ENCODE peak calls at places on chromosomes 11 and 22, in seven cellular contexts. One of them, this sample, is unnamed.

GRCh38 chr11:73392108-73393010 is 16.2 kb downstream of the RELT start:
- DNase-seq in iris pigment epithelial cell: no peak
- DNase-seq in GM04504: no peak
- DNase-seq in Kasumi-1: no peak
- DNase-seq in stimulated activated CD8-positive, alpha-beta memory T cell treated with anti-CD3 and anti-CD28 coated beads, Interleukin-2, amount 100 ng/mL, for 1 hour: no peak
- DNase-seq in A172: no peak
- DNase-seq in amniotic stem cell: no peak
- DNase-seq in this sample: no peak

GRCh38 chr11:75801362-75802021 is 13.5 kb upstream of the UVRAG start:
- DNase-seq in stimulated activated CD8-positive, alpha-beta memory T cell treated with anti-CD3 and anti-CD28 coated beads, Interleukin-2, amount 100 ng/mL, for 1 hour: no peak
- DNase-seq in amniotic stem cell: no peak
- DNase-seq in Kasumi-1: no peak
- DNase-seq in A172: no peak
- DNase-seq in GM04504: no peak
- DNase-seq in iris pigment epithelial cell: no peak
- DNase-seq in this sample: no peak

GRCh38 chr11:128399186-128399585 is 188.2 kb downstream of the ETS1 start:
- DNase-seq in iris pigment epithelial cell: peak
- DNase-seq in A172: no peak
- DNase-seq in Kasumi-1: no peak
- DNase-seq in stimulated activated CD8-positive, alpha-beta memory T cell treated with anti-CD3 and anti-CD28 coated beads, Interleukin-2, amount 100 ng/mL, for 1 hour: no peak
- DNase-seq in amniotic stem cell: no peak
- DNase-seq in GM04504: peak
- DNase-seq in this sample: peak

GRCh38 chr11:117646419-117646818 is 150.6 kb downstream of the DSCAML1 start:
- DNase-seq in Kasumi-1: no peak
- DNase-seq in amniotic stem cell: no peak
- DNase-seq in stimulated activated CD8-positive, alpha-beta memory T cell treated with anti-CD3 and anti-CD28 coated beads, Interleukin-2, amount 100 ng/mL, for 1 hour: no peak
- DNase-seq in A172: no peak
- DNase-seq in GM04504: no peak
- DNase-seq in iris pigment epithelial cell: no peak
- DNase-seq in this sample: no peak

GRCh38 chr22:42662114-42663021 is 13.2 kb upstream of the CYB5R3 start:
- DNase-seq in GM04504: peak
- DNase-seq in amniotic stem cell: peak
- DNase-seq in A172: no peak
- DNase-seq in iris pigment epithelial cell: peak
- DNase-seq in stimulated activated CD8-positive, alpha-beta memory T cell treated with anti-CD3 and anti-CD28 coated beads, Interleukin-2, amount 100 ng/mL, for 1 hour: peak
- DNase-seq in Kasumi-1: no peak
- DNase-seq in this sample: no peak

GRCh38 chr22:48259991-48260670 is 1497.7 kb downstream of the TBC1D22A start:
- DNase-seq in amniotic stem cell: no peak
- DNase-seq in iris pigment epithelial cell: no peak
- DNase-seq in stimulated activated CD8-positive, alpha-beta memory T cell treated with anti-CD3 and anti-CD28 coated beads, Interleukin-2, amount 100 ng/mL, for 1 hour: no peak
- DNase-seq in A172: no peak
- DNase-seq in GM04504: no peak
- DNase-seq in Kasumi-1: no peak
- DNase-seq in this sample: no peak

GRCh38 chr11:71373791-71374454 is 74.3 kb downstream of the DHCR7 start:
- DNase-seq in A172: no peak
- DNase-seq in iris pigment epithelial cell: no peak
- DNase-seq in amniotic stem cell: no peak
- DNase-seq in Kasumi-1: no peak
- DNase-seq in stimulated activated CD8-positive, alpha-beta memory T cell treated with anti-CD3 and anti-CD28 coated beads, Interleukin-2, amount 100 ng/mL, for 1 hour: no peak
- DNase-seq in GM04504: no peak
- DNase-seq in this sample: no peak

GRCh38 chr11:134207538-134208239 is 16.1 kb downstream of the NCAPD3 start:
- DNase-seq in GM04504: no peak
- DNase-seq in iris pigment epithelial cell: peak
- DNase-seq in stimulated activated CD8-positive, alpha-beta memory T cell treated with anti-CD3 and anti-CD28 coated beads, Interleukin-2, amount 100 ng/mL, for 1 hour: peak
- DNase-seq in A172: no peak
- DNase-seq in Kasumi-1: peak
- DNase-seq in amniotic stem cell: no peak
- DNase-seq in this sample: no peak

GRCh38 chr11:1084561-1085439 is 10.1 kb downstream of the MUC2 start:
- DNase-seq in A172: no peak
- DNase-seq in stimulated activated CD8-positive, alpha-beta memory T cell treated with anti-CD3 and anti-CD28 coated beads, Interleukin-2, amount 100 ng/mL, for 1 hour: no peak
- DNase-seq in iris pigment epithelial cell: no peak
- DNase-seq in Kasumi-1: no peak
- DNase-seq in amniotic stem cell: no peak
- DNase-seq in GM04504: no peak
- DNase-seq in this sample: no peak

GRCh38 chr11:47778878-47779483 is 11.8 kb upstream of the FNBP4 start:
- DNase-seq in iris pigment epithelial cell: no peak
- DNase-seq in Kasumi-1: no peak
- DNase-seq in A172: no peak
- DNase-seq in amniotic stem cell: no peak
- DNase-seq in GM04504: no peak
- DNase-seq in stimulated activated CD8-positive, alpha-beta memory T cell treated with anti-CD3 and anti-CD28 coated beads, Interleukin-2, amount 100 ng/mL, for 1 hour: no peak
- DNase-seq in this sample: no peak

This sample was measured in HFF-Myc.